ENCODE peak calls at places on chromosomes 6 and 20, in four cellular contexts. M is right lobe of liver, L is heart right ventricle, R is astrocyte. Q is an unnamed sample.

GRCh38 chr6:138012682-138013081 is 94.5 kb downstream of the PERP start:
- DNase-seq in M (no peak), L (no peak), R (no peak), Q (no peak)

GRCh38 chr6:20800229-20800628 is 266.0 kb downstream of the CDKAL1 start:
- DNase-seq in M (no peak), L (no peak), R (no peak), Q (no peak)

GRCh38 chr6:44234101-44235090 is 11.0 kb downstream of the SLC29A1 start:
- DNase-seq in M (peak; percentile 94), L (peak; percentile 90), R (peak; percentile 78), Q (no peak)

GRCh38 chr20:38255389-38255788 is 5.1 kb downstream of the KIAA1755 start:
- DNase-seq in M (no peak), L (peak; percentile 28), R (peak; percentile 70), Q (no peak)

GRCh38 chr20:34954905-34955231 is 738 bp downstream of the GSS start:
- DNase-seq in M (peak; percentile 70), L (peak; percentile 50), R (peak; percentile 29), Q (peak; percentile 50)

GRCh38 chr20:36777576-36777975 is 4.0 kb upstream of the DSN1 start:
- DNase-seq in M (no peak), L (no peak), R (no peak), Q (no peak)

GRCh38 chr6:135586844-135587243 is 89.3 kb upstream of the AHI1 start:
- DNase-seq in M (no peak), L (no peak), R (peak; percentile 96), Q (no peak)

GRCh38 chr6:3939559-3939958 is 90.4 kb downstream of the FAM50B start:
- DNase-seq in M (no peak), L (no peak), R (no peak), Q (no peak)

GRCh38 chr6:90677440-90677839 is 90.6 kb upstream of the MAP3K7 start:
- DNase-seq in M (no peak), L (no peak), R (no peak), Q (no peak)

GRCh38 chr6:162602759-162603158 is 124.8 kb downstream of the PRKN start:
- DNase-seq in M (no peak), L (no peak), R (no peak), Q (no peak)

GRCh38 chr6:39055661-39056060 is 7.1 kb downstream of the GLP1R start:
- DNase-seq in M (no peak), L (no peak), R (no peak), Q (no peak)

GRCh38 chr6:10659697-10660348 is 34.6 kb downstream of the C6orf52 start:
- DNase-seq in M (no peak), L (no peak), R (no peak), Q (no peak)

GRCh38 chr20:48603116-48603818 is 224.5 kb downstream of the PREX1 start:
- DNase-seq in M (peak; percentile 31), L (no peak), R (no peak), Q (no peak)

GRCh38 chr20:184288-184687 is 5.2 kb downstream of the DEFB128 start:
- DNase-seq in M (no peak), L (no peak), R (no peak), Q (no peak)

GRCh38 chr20:45052698-45053440 is 48.1 kb downstream of the KCNS1 start:
- DNase-seq in M (no peak), L (no peak), R (peak; percentile 96), Q (no peak)

GRCh38 chr6:34239893-34240292 is 3.2 kb downstream of the HMGA1 start:
- DNase-seq in M (no peak), L (no peak), R (no peak), Q (no peak)

GRCh38 chr20:34558320-34559202 is at the start of gene MAP1LC3A:
- DNase-seq in M (peak; percentile 96), L (peak; percentile 95), R (peak; percentile 92), Q (peak; percentile 99)

GRCh38 chr6:128070406-128070805 is 169.5 kb upstream of the THEMIS start:
- DNase-seq in M (no peak), L (no peak), R (peak; percentile 75), Q (no peak)

GRCh38 chr6:32427934-32428474 is 11.7 kb upstream of the HLA-DRA start:
- DNase-seq in M (no peak), L (no peak), R (no peak), Q (no peak)

GRCh38 chr6:32430179-32430578 is 9.5 kb upstream of the HLA-DRA start:
- DNase-seq in M (no peak), L (no peak), R (no peak), Q (no peak)

GRCh38 chr6:32431142-32431541 is 8.5 kb upstream of the HLA-DRA start:
- DNase-seq in M (no peak), L (no peak), R (no peak), Q (no peak)

GRCh38 chr6:32427218-32427617 is 12.5 kb upstream of the HLA-DRA start:
- DNase-seq in M (peak; percentile 63), L (peak; percentile 23), R (no peak), Q (no peak)

GRCh38 chr6:32432050-32432450 is 7.6 kb upstream of the HLA-DRA start:
- DNase-seq in M (no peak), L (no peak), R (no peak), Q (peak; percentile 30)
- TF ChIP-seq CTCF in M (peak; percentile 50), L (no peak), R (peak; percentile 27), Q (no peak)

GRCh38 chr6:15431762-15432495 is 186.1 kb downstream of the JARID2 start:
- DNase-seq in M (no peak), L (no peak), R (peak; percentile 74), Q (no peak)

GRCh38 chr6:15429146-15430110 is 183.6 kb downstream of the JARID2 start:
- DNase-seq in M (no peak), L (no peak), R (peak; percentile 80), Q (no peak)

GRCh38 chr6:15430947-15431405 is 185.1 kb downstream of the JARID2 start:
- DNase-seq in M (peak; percentile 65), L (no peak), R (no peak), Q (no peak)

GRCh38 chr6:15427360-15428070 is 181.6 kb downstream of the JARID2 start:
- DNase-seq in M (no peak), L (peak; percentile 33), R (no peak), Q (peak; percentile 4)

GRCh38 chr6:15430181-15430580 is 184.3 kb downstream of the JARID2 start:
- DNase-seq in M (no peak), L (no peak), R (no peak), Q (no peak)
- H3K27ac ChIP-seq in M (no peak overlapping the region), L (no peak overlapping the region), R (peak overlapping the region; percentile 46), Q (no peak overlapping the region)

GRCh38 chr6:61711849-61712248 is 574.2 kb downstream of the KHDRBS2 start:
- DNase-seq in M (no peak), L (no peak), R (no peak), Q (no peak)
- TF ChIP-seq CTCF in M (no peak), L (no peak), R (no peak), Q (no peak)

GRCh38 chr6:149233056-149233715 is 84.3 kb upstream of the TAB2 start:
- DNase-seq in M (no peak), L (no peak), R (peak; percentile 99), Q (peak; percentile 94)

GRCh38 chr6:149237464-149237863 is 80.0 kb upstream of the TAB2 start:
- DNase-seq in M (no peak), L (no peak), R (no peak), Q (no peak)

GRCh38 chr6:149234051-149234962 is 83.2 kb upstream of the TAB2 start:
- DNase-seq in M (no peak), L (no peak), R (peak; percentile 79), Q (peak; percentile 67)

GRCh38 chr6:149236584-149236983 is 80.9 kb upstream of the TAB2 start:
- DNase-seq in M (no peak), L (no peak), R (peak; percentile 87), Q (no peak)

GRCh38 chr6:149235130-149235561 is 82.4 kb upstream of the TAB2 start:
- DNase-seq in M (no peak), L (peak; percentile 29), R (peak; percentile 92), Q (peak; percentile 45)
- H3K27ac ChIP-seq in M (no peak overlapping the region), L (no peak overlapping the region), R (peak overlapping the region; percentile 87), Q (no peak overlapping the region)

Q was measured in RWPE1.